ENCODE peak calls at places on chromosomes 4 and X, in nine cellular contexts. One of them, this sample, is unnamed.
A peak's percentile ranks its signal among the peaks of the same experiment; 100 is the strongest.

GRCh38 chr4:102139132-102139573 is 206.1 kb downstream of the SLC39A8 start:
- DNase-seq in GM23338: no peak
- DNase-seq in hepatocyte: no peak
- DNase-seq in right atrium auricular region: no peak
- DNase-seq in A549: no peak
- DNase-seq in heart left ventricle: peak; percentile 12
- DNase-seq in GM23248: peak; percentile 47
- DNase-seq in ovary: no peak
- DNase-seq in SK-N-SH: no peak
- DNase-seq in this sample: no peak

GRCh38 chrX:23333842-23334535 is 660 bp upstream of the PTCHD1 start:
- DNase-seq in ovary: no peak
- DNase-seq in heart left ventricle: no peak
- DNase-seq in GM23248: no peak
- DNase-seq in right atrium auricular region: no peak
- DNase-seq in SK-N-SH: peak; percentile 40
- DNase-seq in hepatocyte: peak; percentile 67
- DNase-seq in GM23338: peak; percentile 63
- DNase-seq in A549: no peak
- DNase-seq in this sample: peak; percentile 59

GRCh38 chr4:185592845-185593488 is 57.7 kb upstream of the PDLIM3 start:
- DNase-seq in GM23248: no peak
- DNase-seq in heart left ventricle: no peak
- DNase-seq in right atrium auricular region: no peak
- DNase-seq in hepatocyte: no peak
- DNase-seq in SK-N-SH: no peak
- DNase-seq in GM23338: peak; percentile 18
- DNase-seq in ovary: no peak
- DNase-seq in A549: no peak
- DNase-seq in this sample: no peak

GRCh38 chrX:3990569-3990968 is 277.1 kb upstream of the PRKX start:
- DNase-seq in GM23248: no peak
- DNase-seq in A549: no peak
- DNase-seq in heart left ventricle: no peak
- DNase-seq in ovary: no peak
- DNase-seq in SK-N-SH: no peak
- DNase-seq in GM23338: peak; percentile 23
- DNase-seq in hepatocyte: peak; percentile 13
- DNase-seq in right atrium auricular region: no peak
- DNase-seq in this sample: no peak

GRCh38 chr4:19694829-19695228 is 556.9 kb upstream of the SLIT2 start:
- DNase-seq in heart left ventricle: no peak
- DNase-seq in right atrium auricular region: no peak
- DNase-seq in ovary: no peak
- DNase-seq in A549: no peak
- DNase-seq in hepatocyte: no peak
- DNase-seq in SK-N-SH: no peak
- DNase-seq in GM23338: no peak
- DNase-seq in GM23248: no peak
- DNase-seq in this sample: no peak

GRCh38 chr4:120225527-120225926 is 158.9 kb upstream of the MAD2L1 start:
- DNase-seq in hepatocyte: peak; percentile 16
- DNase-seq in ovary: no peak
- DNase-seq in SK-N-SH: no peak
- DNase-seq in right atrium auricular region: no peak
- DNase-seq in GM23248: no peak
- DNase-seq in heart left ventricle: no peak
- DNase-seq in A549: no peak
- DNase-seq in GM23338: no peak
- DNase-seq in this sample: no peak

GRCh38 chr4:16665942-16666586 is 232.4 kb downstream of the LDB2 start:
- DNase-seq in hepatocyte: no peak
- DNase-seq in heart left ventricle: no peak
- DNase-seq in GM23248: no peak
- DNase-seq in GM23338: no peak
- DNase-seq in A549: no peak
- DNase-seq in ovary: no peak
- DNase-seq in right atrium auricular region: no peak
- DNase-seq in SK-N-SH: no peak
- DNase-seq in this sample: no peak

GRCh38 chr4:52051615-52052474 is 741 bp downstream of the SPATA18 start:
- DNase-seq in hepatocyte: peak; percentile 90
- DNase-seq in right atrium auricular region: peak; percentile 74
- DNase-seq in A549: peak; percentile 62
- DNase-seq in GM23248: peak; percentile 95
- DNase-seq in SK-N-SH: peak; percentile 75
- DNase-seq in ovary: peak; percentile 30
- DNase-seq in heart left ventricle: peak; percentile 68
- DNase-seq in GM23338: peak; percentile 94
- DNase-seq in this sample: peak; percentile 76

GRCh38 chr4:7266525-7267292 is 74.4 kb downstream of the SORCS2 start:
- DNase-seq in ovary: no peak
- DNase-seq in GM23338: peak; percentile 29
- DNase-seq in right atrium auricular region: no peak
- DNase-seq in hepatocyte: peak; percentile 58
- DNase-seq in GM23248: peak; percentile 96
- DNase-seq in SK-N-SH: no peak
- DNase-seq in A549: peak; percentile 89
- DNase-seq in heart left ventricle: no peak
- DNase-seq in this sample: no peak

GRCh38 chrX:50456712-50457484 is 13.7 kb downstream of the DGKK start:
- DNase-seq in heart left ventricle: no peak
- DNase-seq in GM23248: no peak
- DNase-seq in SK-N-SH: no peak
- DNase-seq in A549: no peak
- DNase-seq in ovary: no peak
- DNase-seq in right atrium auricular region: no peak
- DNase-seq in GM23338: no peak
- DNase-seq in hepatocyte: no peak
- DNase-seq in this sample: no peak
- H3K27ac ChIP-seq in heart left ventricle: no peak overlapping the region
- H3K27ac ChIP-seq in GM23248: no peak overlapping the region
- H3K27ac ChIP-seq in SK-N-SH: no peak overlapping the region
- H3K27ac ChIP-seq in A549: no peak overlapping the region
- H3K27ac ChIP-seq in ovary: no peak overlapping the region
- H3K27ac ChIP-seq in right atrium auricular region: no peak overlapping the region
- H3K27ac ChIP-seq in GM23338: no peak overlapping the region
- H3K27ac ChIP-seq in hepatocyte: no peak overlapping the region
- H3K27ac ChIP-seq in this sample: no peak overlapping the region

GRCh38 chr4:41203169-41203568 is 11.2 kb downstream of the APBB2 start:
- DNase-seq in GM23338: no peak
- DNase-seq in A549: no peak
- DNase-seq in hepatocyte: no peak
- DNase-seq in right atrium auricular region: no peak
- DNase-seq in GM23248: peak; percentile 65
- DNase-seq in heart left ventricle: no peak
- DNase-seq in SK-N-SH: no peak
- DNase-seq in ovary: no peak
- DNase-seq in this sample: no peak
- H3K4me1 ChIP-seq in GM23338: peaks cover 18% of the 10 kb centered on the region
- H3K4me1 ChIP-seq in A549: peaks cover 18% of the 10 kb centered on the region
- H3K4me1 ChIP-seq in hepatocyte: peaks cover 15% of the 10 kb centered on the region
- H3K4me1 ChIP-seq in right atrium auricular region: peaks cover 71% of the 10 kb centered on the region
- H3K4me1 ChIP-seq in GM23248: peaks cover 67% of the 10 kb centered on the region
- H3K4me1 ChIP-seq in heart left ventricle: peaks cover 16% of the 10 kb centered on the region
- H3K4me1 ChIP-seq in SK-N-SH: peaks cover 8% of the 10 kb centered on the region
- H3K4me1 ChIP-seq in ovary: peaks cover 19% of the 10 kb centered on the region
- H3K4me1 ChIP-seq in this sample: peaks cover 19% of the 10 kb centered on the region

GRCh38 chr4:60134106-60134505 is 1066.0 kb upstream of the ADGRL3 start:
- DNase-seq in GM23248: no peak
- DNase-seq in ovary: no peak
- DNase-seq in right atrium auricular region: no peak
- DNase-seq in hepatocyte: no peak
- DNase-seq in GM23338: no peak
- DNase-seq in A549: no peak
- DNase-seq in SK-N-SH: no peak
- DNase-seq in heart left ventricle: no peak
- DNase-seq in this sample: no peak

GRCh38 chr4:60129740-60130139 is 1070.4 kb upstream of the ADGRL3 start:
- DNase-seq in ovary: no peak
- DNase-seq in GM23248: no peak
- DNase-seq in heart left ventricle: no peak
- DNase-seq in SK-N-SH: no peak
- DNase-seq in GM23338: no peak
- DNase-seq in right atrium auricular region: no peak
- DNase-seq in hepatocyte: no peak
- DNase-seq in A549: no peak
- DNase-seq in this sample: no peak

GRCh38 chr4:60128916-60129315 is 1071.2 kb upstream of the ADGRL3 start:
- DNase-seq in right atrium auricular region: no peak
- DNase-seq in GM23248: no peak
- DNase-seq in SK-N-SH: no peak
- DNase-seq in heart left ventricle: no peak
- DNase-seq in ovary: no peak
- DNase-seq in GM23338: no peak
- DNase-seq in hepatocyte: no peak
- DNase-seq in A549: no peak
- DNase-seq in this sample: no peak

GRCh38 chr4:60133414-60133813 is 1066.7 kb upstream of the ADGRL3 start:
- DNase-seq in GM23338: no peak
- DNase-seq in heart left ventricle: no peak
- DNase-seq in GM23248: no peak
- DNase-seq in hepatocyte: no peak
- DNase-seq in SK-N-SH: no peak
- DNase-seq in ovary: no peak
- DNase-seq in A549: no peak
- DNase-seq in right atrium auricular region: no peak
- DNase-seq in this sample: no peak
- H3K27ac ChIP-seq in GM23338: no peak overlapping the region
- H3K27ac ChIP-seq in heart left ventricle: no peak overlapping the region
- H3K27ac ChIP-seq in GM23248: no peak overlapping the region
- H3K27ac ChIP-seq in hepatocyte: no peak overlapping the region
- H3K27ac ChIP-seq in SK-N-SH: no peak overlapping the region
- H3K27ac ChIP-seq in ovary: no peak overlapping the region
- H3K27ac ChIP-seq in A549: no peak overlapping the region
- H3K27ac ChIP-seq in right atrium auricular region: no peak overlapping the region
- H3K27ac ChIP-seq in this sample: no peak overlapping the region

GRCh38 chr4:168585168-168586091 is 88.6 kb downstream of the PALLD start:
- DNase-seq in GM23338: peak; percentile 94
- DNase-seq in ovary: peak; percentile 80
- DNase-seq in GM23248: peak; percentile 94
- DNase-seq in A549: peak; percentile 63
- DNase-seq in SK-N-SH: peak; percentile 60
- DNase-seq in right atrium auricular region: peak; percentile 90
- DNase-seq in hepatocyte: peak; percentile 88
- DNase-seq in heart left ventricle: peak; percentile 80
- DNase-seq in this sample: peak; percentile 85
- H3K4me1 ChIP-seq in GM23338: no peaks in the 10 kb centered on the region
- H3K4me1 ChIP-seq in ovary: no peaks in the 10 kb centered on the region
- H3K4me1 ChIP-seq in GM23248: peaks cover 48% of the 10 kb centered on the region
- H3K4me1 ChIP-seq in A549: peaks cover 62% of the 10 kb centered on the region
- H3K4me1 ChIP-seq in SK-N-SH: peaks cover 5% of the 10 kb centered on the region
- H3K4me1 ChIP-seq in right atrium auricular region: peaks cover 41% of the 10 kb centered on the region
- H3K4me1 ChIP-seq in hepatocyte: peaks cover 3% of the 10 kb centered on the region
- H3K4me1 ChIP-seq in heart left ventricle: peaks cover 23% of the 10 kb centered on the region
- H3K4me1 ChIP-seq in this sample: peaks cover 18% of the 10 kb centered on the region

This sample was measured in psoas muscle.